ENCODE peak calls at places on chromosomes 4 and X, in six cellular contexts. F is tibial artery; T is A549; V is cardiac muscle cell; D is CD4-positive, alpha-beta memory T cell; R is heart right ventricle. O is an unnamed sample.

GRCh38 chr4:4613641-4614286 is 71.9 kb upstream of the STX18 start:
- DNase-seq in D (no peak), R (no peak), T (no peak), V (no peak), F (no peak), O (no peak)

GRCh38 chr4:7929530-7929951 is 10.1 kb downstream of the AFAP1 start:
- DNase-seq in T (no peak), R (no peak), V (peak; percentile 29), F (no peak), D (no peak), O (no peak)

GRCh38 chr4:72505314-72505744 is 63.7 kb downstream of the ADAMTS3 start:
- DNase-seq in V (peak; percentile 72), R (no peak), T (no peak), D (no peak), F (no peak), O (no peak)

GRCh38 chrX:17590892-17591740 is 146.2 kb upstream of the SCML1 start:
- DNase-seq in D (no peak), V (peak; percentile 83), R (peak; percentile 27), F (peak; percentile 77), T (peak; percentile 28), O (no peak)

GRCh38 chrX:110432066-110432465 is 73.4 kb downstream of the RTL9 start:
- DNase-seq in D (no peak), R (no peak), T (no peak), F (no peak), V (no peak), O (no peak)

GRCh38 chrX:31199770-31200114 is 127.9 kb upstream of the FTHL17 start:
- DNase-seq in V (no peak), F (no peak), R (no peak), T (no peak), D (no peak), O (no peak)

GRCh38 chrX:23552289-23552688 is 115.0 kb upstream of the PRDX4 start:
- DNase-seq in F (no peak), D (no peak), T (no peak), R (no peak), V (no peak), O (no peak)

GRCh38 chr4:112978691-112979472 is 70.6 kb upstream of the ANK2 start:
- DNase-seq in F (no peak), D (no peak), V (no peak), R (no peak), T (no peak), O (no peak)

GRCh38 chr4:15004701-15005301 is 2.5 kb downstream of the CPEB2 start:
- DNase-seq in V (peak; percentile 76), R (peak; percentile 89), D (peak; percentile 53), T (no peak), F (peak; percentile 96), O (peak; percentile 20)

GRCh38 chr4:180261346-180261745 is 1981.9 kb upstream of the TENM3 start:
- DNase-seq in V (no peak), T (no peak), D (no peak), F (no peak), R (no peak), O (no peak)

GRCh38 chr4:144647095-144647959 is 1.4 kb downstream of the HHIP start:
- DNase-seq in T (peak; percentile 5), R (no peak), V (no peak), D (no peak), F (no peak), O (no peak)

GRCh38 chr4:118881512-118882146 is 7.0 kb upstream of the SYNPO2 start:
- DNase-seq in F (no peak), T (no peak), D (no peak), R (no peak), V (no peak), O (no peak)

GRCh38 chr4:61605971-61606370 is 405.8 kb downstream of the ADGRL3 start:
- DNase-seq in T (no peak), R (no peak), F (no peak), D (no peak), V (no peak), O (no peak)

GRCh38 chr4:2250764-2251072 is 8.8 kb upstream of the HAUS3 start:
- DNase-seq in R (no peak), V (no peak), T (no peak), F (no peak), D (no peak), O (no peak)

GRCh38 chr4:52550186-52550585 is 108.9 kb downstream of the USP46 start:
- DNase-seq in D (no peak), T (no peak), R (no peak), F (no peak), V (peak; percentile 12), O (no peak)

GRCh38 chrX:10620121-10620699 is at the start of gene MID1:
- DNase-seq in V (peak; percentile 87), T (peak; percentile 68), R (peak; percentile 64), D (no peak), F (peak; percentile 79), O (no peak)

GRCh38 chr4:121156822-121157769 is 7.0 kb downstream of the TNIP3 start:
- DNase-seq in R (peak; percentile 15), F (no peak), T (peak; percentile 22), V (peak; percentile 63), D (no peak), O (no peak)

GRCh38 chr4:7854697-7855370 is 84.8 kb downstream of the AFAP1 start:
- DNase-seq in F (no peak), T (no peak), V (no peak), D (peak; percentile 92), R (no peak), O (peak; percentile 66)

GRCh38 chrX:77788050-77788449 is 2.0 kb upstream of the ATRX start:
- DNase-seq in T (peak; percentile 66), R (no peak), D (peak; percentile 41), V (no peak), F (no peak), O (no peak)

GRCh38 chrX:123424546-123424945 is 240.5 kb downstream of the GRIA3 start:
- DNase-seq in V (no peak), F (no peak), R (no peak), D (no peak), T (no peak), O (no peak)

GRCh38 chrX:55624403-55624802 is 1.2 kb downstream of the FOXR2 start:
- DNase-seq in D (no peak), T (no peak), R (no peak), V (no peak), F (no peak), O (no peak)

GRCh38 chr4:6695660-6696581 is 2.2 kb downstream of the S100P start:
- DNase-seq in F (no peak), D (peak; percentile 89), R (no peak), V (no peak), T (peak; percentile 46), O (peak; percentile 56)

GRCh38 chr4:73894021-73894420 is 24.8 kb downstream of the CXCL1 start:
- DNase-seq in R (no peak), V (no peak), D (no peak), T (no peak), F (no peak), O (no peak)

GRCh38 chr4:3384391-3384770 is 57.4 kb upstream of the HGFAC start:
- DNase-seq in T (no peak), R (no peak), D (no peak), F (no peak), V (no peak), O (no peak)

GRCh38 chr4:16582036-16582435 is 316.4 kb downstream of the LDB2 start:
- DNase-seq in V (no peak), T (no peak), D (no peak), F (no peak), R (no peak), O (no peak)

GRCh38 chrX:13087322-13088154 is 43.1 kb upstream of the FAM9C start:
- DNase-seq in T (no peak), F (no peak), V (no peak), R (no peak), D (peak; percentile 89), O (peak; percentile 64)

GRCh38 chr4:78168029-78168428 is 110.9 kb downstream of the FRAS1 start:
- DNase-seq in F (no peak), T (no peak), R (no peak), V (peak; percentile 42), D (no peak), O (no peak)
- H3K4me1 ChIP-seq in F (no peaks in the 10 kb centered on the region), T (no peaks in the 10 kb centered on the region), R (no peaks in the 10 kb centered on the region), V (no peaks in the 10 kb centered on the region), D (no peaks in the 10 kb centered on the region), O (no peaks in the 10 kb centered on the region)

GRCh38 chr4:141220655-141221605 is at the start of gene ZNF330:
- DNase-seq in R (peak; percentile 96), T (peak; percentile 59), V (peak; percentile 89), D (peak; percentile 81), F (peak; percentile 95), O (peak; percentile 78)

GRCh38 chr4:141220271-141220654 is 432 bp upstream of the ZNF330 start:
- DNase-seq in V (no peak), T (no peak), F (no peak), R (no peak), D (no peak), O (no peak)

GRCh38 chr4:141223418-141223817 is 2.7 kb downstream of the ZNF330 start:
- DNase-seq in V (no peak), F (no peak), D (no peak), T (no peak), R (no peak), O (no peak)
- H3K27ac ChIP-seq in V (no peak overlapping the region), F (no peak overlapping the region), D (no peak overlapping the region), T (no peak overlapping the region), R (no peak overlapping the region), O (no peak overlapping the region)

GRCh38 chrX:136662104-136662503 is 14.1 kb downstream of the CD40LG start:
- DNase-seq in D (peak; percentile 74), T (no peak), R (no peak), V (no peak), F (no peak), O (no peak)
- H3K4me1 ChIP-seq in D (peaks cover 97% of the 10 kb centered on the region), T (no peaks in the 10 kb centered on the region), R (no peaks in the 10 kb centered on the region), V (no peaks in the 10 kb centered on the region), F (no peaks in the 10 kb centered on the region), O (peaks cover 47% of the 10 kb centered on the region)

GRCh38 chrX:153945956-153946909 is 1.8 kb upstream of the RENBP start:
- DNase-seq in F (no peak), V (no peak), T (no peak), R (no peak), D (peak; percentile 11), O (no peak)
- H3K27ac ChIP-seq in F (no peak overlapping the region), V (no peak overlapping the region), T (no peak overlapping the region), R (no peak overlapping the region), D (no peak overlapping the region), O (no peak overlapping the region)

GRCh38 chr4:85783900-85784299 is 308.9 kb downstream of the ARHGAP24 start:
- DNase-seq in F (no peak), T (no peak), R (no peak), V (no peak), D (no peak), O (no peak)

GRCh38 chr4:85784348-85784747 is 309.4 kb downstream of the ARHGAP24 start:
- DNase-seq in F (no peak), T (no peak), R (no peak), V (no peak), D (no peak), O (no peak)

GRCh38 chr4:85780664-85781063 is 305.7 kb downstream of the ARHGAP24 start:
- DNase-seq in V (no peak), F (no peak), D (no peak), R (no peak), T (no peak), O (no peak)

GRCh38 chr4:85784947-85785346 is 310.0 kb downstream of the ARHGAP24 start:
- DNase-seq in D (no peak), V (no peak), R (no peak), F (no peak), T (no peak), O (no peak)

DNA sequence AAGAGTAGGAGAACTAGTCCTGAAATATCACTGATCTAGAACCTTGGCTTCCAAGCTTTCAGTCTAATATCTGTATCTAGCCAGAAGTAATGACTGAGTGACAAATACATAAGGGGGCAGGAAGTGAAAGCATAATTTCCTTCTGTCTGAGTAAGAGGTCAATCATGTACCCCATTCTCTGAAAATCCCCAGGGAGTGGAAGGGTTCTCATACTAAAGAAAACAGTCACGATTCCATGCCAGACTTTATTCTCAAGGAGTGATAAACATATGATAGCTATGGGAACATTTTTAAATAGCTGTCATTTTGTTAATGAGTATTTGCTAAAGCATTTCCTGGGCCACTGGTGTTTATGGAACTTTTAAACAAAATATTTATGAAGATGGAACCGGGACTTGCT is 308.5 kb downstream of the ARHGAP24 start:
- DNase-seq in F (no peak), R (no peak), T (no peak), D (no peak), V (no peak), O (no peak)
- H3K4me1 ChIP-seq in F (no peaks in the 10 kb centered on the region), R (peaks cover 64% of the 10 kb centered on the region), T (peaks cover 36% of the 10 kb centered on the region), D (no peaks in the 10 kb centered on the region), V (no peaks in the 10 kb centered on the region), O (no peaks in the 10 kb centered on the region)